ENCODE peak calls at places on chromosomes 5 and 9, in six cellular contexts. X is pancreas; P is BJ; I is endodermal cell; T is HT-29; N is central memory CD4-positive, alpha-beta T cell. J is an unnamed sample.

GRCh38 chr9:76087978-76088377 is 197.5 kb downstream of the PCSK5 start:
- DNase-seq in X (no peak), P (no peak), I (no peak), T (no peak), N (no peak), J (no peak)

GRCh38 chr5:173458819-173459218 is 130.6 kb upstream of the STC2 start:
- DNase-seq in X (no peak), P (no peak), I (no peak), T (no peak), N (no peak), J (no peak)

GRCh38 chr5:142613231-142613630 is 72.7 kb downstream of the FGF1 start:
- DNase-seq in X (no peak), P (no peak), I (no peak), T (no peak), N (no peak), J (no peak)

GRCh38 chr9:35760651-35761050 is 6.6 kb upstream of the MSMP start:
- DNase-seq in X (no peak), P (no peak), I (no peak), T (peak; percentile 84), N (no peak), J (no peak)

GRCh38 chr5:150286820-150287219 is 2.8 kb downstream of the CAMK2A start:
- DNase-seq in X (no peak), P (no peak), I (peak; percentile 91), T (peak; percentile 71), N (no peak), J (peak; percentile 81)

GRCh38 chr9:34686231-34686630 is 4.8 kb downstream of the CCL19 start:
- DNase-seq in X (no peak), P (no peak), I (no peak), T (no peak), N (no peak), J (no peak)

GRCh38 chr5:73796164-73797141 is 170.5 kb downstream of the ARHGEF28 start:
- DNase-seq in X (no peak), P (peak; percentile 89), I (peak; percentile 56), T (no peak), N (no peak), J (no peak)

GRCh38 chr5:158640581-158640980 is 459.1 kb downstream of the EBF1 start:
- DNase-seq in X (no peak), P (no peak), I (no peak), T (no peak), N (no peak), J (no peak)

GRCh38 chr5:150298701-150299451 is 3.8 kb downstream of the ARSI start:
- DNase-seq in X (no peak), P (peak; percentile 98), I (no peak), T (no peak), N (no peak), J (no peak)

GRCh38 chr5:111747336-111747735 is 9.7 kb downstream of the NREP start:
- DNase-seq in X (no peak), P (no peak), I (no peak), T (no peak), N (no peak), J (no peak)

GRCh38 chr9:89996106-89996505 is 391.3 kb downstream of the GADD45G start:
- DNase-seq in X (no peak), P (no peak), I (peak; percentile 50), T (no peak), N (no peak), J (no peak)

GRCh38 chr9:122261469-122261881 is 3.2 kb downstream of the RBM18 start:
- DNase-seq in X (peak; percentile 50), P (no peak), I (no peak), T (no peak), N (no peak), J (no peak)

GRCh38 chr9:117523531-117524153 is 108.8 kb upstream of the ASTN2 start:
- DNase-seq in X (no peak), P (no peak), I (no peak), T (no peak), N (no peak), J (no peak)

GRCh38 chr9:30519756-30520155 is 1864.7 kb upstream of the ACO1 start:
- DNase-seq in X (no peak), P (no peak), I (no peak), T (no peak), N (no peak), J (no peak)

GRCh38 chr9:113654605-113655193 is 191.2 kb downstream of the RGS3 start:
- DNase-seq in X (no peak), P (no peak), I (no peak), T (no peak), N (no peak), J (no peak)

GRCh38 chr5:170769898-170770416 is 13.6 kb upstream of the GABRP start:
- DNase-seq in X (no peak), P (no peak), I (no peak), T (no peak), N (no peak), J (no peak)

GRCh38 chr9:93819905-93820304 is 135.2 kb downstream of the BARX1 start:
- DNase-seq in X (no peak), P (no peak), I (no peak), T (no peak), N (no peak), J (no peak)

GRCh38 chr9:119137479-119137878 is 231.8 kb downstream of the BRINP1 start:
- DNase-seq in X (no peak), P (no peak), I (no peak), T (peak; percentile 3), N (no peak), J (no peak)

GRCh38 chr9:125161284-125161918 is 18.1 kb upstream of the SCAI start:
- DNase-seq in X (no peak), P (peak; percentile 31), I (no peak), T (no peak), N (no peak), J (no peak)

GRCh38 chr5:118863345-118863744 is 125.0 kb downstream of the DTWD2 start:
- DNase-seq in X (no peak), P (peak; percentile 11), I (no peak), T (no peak), N (no peak), J (no peak)

J was measured in H9.